ENCODE peak calls at places on chromosomes 1 and 21, in five cellular contexts. C, T, I, Y and Z are unnamed samples. For H3K36me3, the result is how much of the 10 kb centered on the place peaks cover.

GRCh38 chr1:23210963-23211362 is 6.3 kb downstream of the HTR1D start:
- DNase-seq in C (no peak), T (no peak), I (no peak), Y (no peak), Z (no peak)

GRCh38 chr21:36079010-36079649 is 9.3 kb downstream of the CBR1 start:
- DNase-seq in C (no peak), T (no peak), I (no peak), Y (no peak), Z (no peak)

GRCh38 chr1:8239306-8240023 is 78.4 kb upstream of the SLC45A1 start:
- DNase-seq in C (no peak), T (no peak), I (peak), Y (no peak), Z (no peak)

GRCh38 chr1:58447891-58448290 is 98.6 kb downstream of the OMA1 start:
- DNase-seq in C (no peak), T (no peak), I (peak), Y (no peak), Z (no peak)

GRCh38 chr1:243233908-243234307 is 21.2 kb downstream of the CEP170 start:
- DNase-seq in C (no peak), T (no peak), I (peak), Y (no peak), Z (no peak)

GRCh38 chr1:37987679-37988078 is 2.1 kb downstream of the SF3A3 start:
- DNase-seq in C (no peak), T (no peak), I (no peak), Y (no peak), Z (no peak)

GRCh38 chr1:241603626-241604337 is 36.4 kb downstream of the CHML start:
- DNase-seq in C (no peak), T (no peak), I (peak), Y (no peak), Z (no peak)

GRCh38 chr1:5896706-5897105 is 95.5 kb downstream of the NPHP4 start:
- DNase-seq in C (no peak), T (peak), I (no peak), Y (no peak), Z (no peak)

GRCh38 chr1:15007842-15008241 is 145.7 kb upstream of the TMEM51 start:
- DNase-seq in C (peak), T (no peak), I (peak), Y (no peak), Z (no peak)

GRCh38 chr1:56481140-56481694 is 98.1 kb downstream of the PLPP3 start:
- DNase-seq in C (no peak), T (no peak), I (no peak), Y (no peak), Z (no peak)

GRCh38 chr1:62800825-62801306 is 16.9 kb downstream of the ATG4C start:
- DNase-seq in C (no peak), T (no peak), I (peak), Y (no peak), Z (no peak)

GRCh38 chr1:196148367-196148970 is 459.8 kb downstream of the KCNT2 start:
- DNase-seq in C (no peak), T (no peak), I (peak), Y (no peak), Z (no peak)

GRCh38 chr21:38503588-38503987 is 5.3 kb upstream of the ERG start:
- DNase-seq in C (no peak), T (no peak), I (peak), Y (no peak), Z (no peak)

GRCh38 chr1:38444311-38444710 is 397.7 kb upstream of the POU3F1 start:
- DNase-seq in C (no peak), T (no peak), I (peak), Y (no peak), Z (no peak)

GRCh38 chr21:44414291-44415072 is 40.8 kb upstream of the LRRC3 start:
- DNase-seq in C (no peak), T (peak), I (no peak), Y (no peak), Z (no peak)

GRCh38 chr1:196355206-196355786 is 252.9 kb downstream of the KCNT2 start:
- DNase-seq in C (no peak), T (no peak), I (peak), Y (no peak), Z (no peak)

GRCh38 chr1:98420376-98421097 is 241.0 kb upstream of the SNX7 start:
- DNase-seq in C (no peak), T (no peak), I (peak), Y (no peak), Z (no peak)

GRCh38 chr1:3276341-3276800 is 178.1 kb upstream of the ARHGEF16 start:
- DNase-seq in C (no peak), T (no peak), I (no peak), Y (no peak), Z (no peak)

GRCh38 chr1:110011527-110012041 is 22.8 kb upstream of the STRIP1 start:
- DNase-seq in C (no peak), T (no peak), I (peak), Y (no peak), Z (no peak)

GRCh38 chr1:224852901-224853568 is 76.4 kb upstream of the DNAH14 start:
- DNase-seq in C (no peak), T (no peak), I (peak), Y (no peak), Z (peak)

GRCh38 chr1:68970571-68970970 is 473.7 kb upstream of the DEPDC1 start:
- DNase-seq in C (no peak), T (no peak), I (no peak), Y (no peak), Z (no peak)

GRCh38 chr1:180042994-180043622 is 88.5 kb downstream of the CEP350 start:
- DNase-seq in C (no peak), T (no peak), I (peak), Y (no peak), Z (no peak)

GRCh38 chr1:17643861-17644703 is 104.6 kb downstream of the ARHGEF10L start:
- DNase-seq in C (no peak), T (no peak), I (no peak), Y (no peak), Z (no peak)

DNA sequence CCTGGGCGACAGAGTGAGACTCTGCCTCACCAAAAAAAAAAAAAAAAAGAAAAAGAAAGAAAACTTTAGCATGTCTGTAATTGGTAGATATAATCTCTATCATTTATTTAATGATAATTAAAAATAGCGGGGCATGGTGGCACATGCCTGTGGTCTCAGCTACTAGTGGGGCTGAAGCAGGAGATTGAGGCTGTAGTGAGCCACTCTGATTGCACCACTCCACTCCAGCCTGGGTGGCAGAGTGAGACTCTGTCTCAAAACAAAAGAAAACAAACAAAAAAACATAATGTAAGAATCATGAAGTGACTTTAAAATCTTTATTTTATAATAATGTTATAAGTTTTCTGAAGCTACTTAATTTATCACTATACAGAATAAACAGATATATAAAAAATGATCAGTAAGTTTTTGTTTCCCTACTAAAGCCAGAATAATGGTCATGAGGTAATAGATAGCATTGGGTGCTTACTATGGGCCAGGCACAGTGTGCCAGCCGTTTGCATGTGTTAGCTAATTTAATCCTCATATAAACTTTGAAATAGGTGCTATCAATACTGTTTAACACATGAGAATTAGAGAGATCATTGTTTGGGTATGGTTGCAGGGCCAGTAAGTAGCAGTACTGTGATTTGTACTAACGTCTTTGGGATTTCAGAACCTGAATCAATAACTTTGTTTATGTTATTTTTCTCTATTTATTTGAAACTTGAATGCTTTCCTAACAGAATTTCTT is 23.8 kb downstream of the CLIC4 start:
- DNase-seq in C (no peak), T (no peak), I (no peak), Y (no peak), Z (no peak)
- H3K4me3 ChIP-seq in C (no peak), T (no peak), I (no peak), Y (no peak), Z (no peak)

GRCh38 chr21:33414068-33414467 is 10.9 kb downstream of the IFNGR2 start:
- DNase-seq in C (no peak), T (no peak), I (no peak), Y (no peak), Z (no peak)

GRCh38 chr21:33412832-33413519 is 9.8 kb downstream of the IFNGR2 start:
- DNase-seq in C (no peak), T (no peak), I (no peak), Y (no peak), Z (no peak)

GRCh38 chr21:33411949-33412430 is 8.8 kb downstream of the IFNGR2 start:
- DNase-seq in C (no peak), T (no peak), I (no peak), Y (no peak), Z (no peak)

GRCh38 chr21:33418686-33419085 is 15.5 kb downstream of the IFNGR2 start:
- DNase-seq in C (peak), T (peak), I (no peak), Y (no peak), Z (no peak)

GRCh38 chr21:33414926-33415325 is 11.7 kb downstream of the IFNGR2 start:
- DNase-seq in C (no peak), T (no peak), I (no peak), Y (no peak), Z (no peak)
- H3K36me3 ChIP-seq in C (under half), T (under half), I (under half), Y (under half), Z (under half)

GRCh38 chr1:236065509-236066005 is 667 bp upstream of the NID1 start:
- DNase-seq in C (no peak), T (no peak), I (no peak), Y (no peak), Z (no peak)

GRCh38 chr1:236063551-236063918 is 1.4 kb downstream of the NID1 start:
- DNase-seq in C (no peak), T (no peak), I (no peak), Y (no peak), Z (no peak)

GRCh38 chr1:236066054-236066453 is 1.2 kb upstream of the NID1 start:
- DNase-seq in C (no peak), T (no peak), I (no peak), Y (no peak), Z (no peak)

GRCh38 chr1:236063919-236064673 is 794 bp downstream of the NID1 start:
- DNase-seq in C (peak), T (peak), I (peak), Y (peak), Z (no peak)

GRCh38 chr1:236064674-236065508 is at the start of gene NID1:
- DNase-seq in C (peak), T (peak), I (peak), Y (peak), Z (no peak)
- H3K4me3 ChIP-seq in C (peak), T (peak), I (peak), Y (peak), Z (peak)

DNA sequence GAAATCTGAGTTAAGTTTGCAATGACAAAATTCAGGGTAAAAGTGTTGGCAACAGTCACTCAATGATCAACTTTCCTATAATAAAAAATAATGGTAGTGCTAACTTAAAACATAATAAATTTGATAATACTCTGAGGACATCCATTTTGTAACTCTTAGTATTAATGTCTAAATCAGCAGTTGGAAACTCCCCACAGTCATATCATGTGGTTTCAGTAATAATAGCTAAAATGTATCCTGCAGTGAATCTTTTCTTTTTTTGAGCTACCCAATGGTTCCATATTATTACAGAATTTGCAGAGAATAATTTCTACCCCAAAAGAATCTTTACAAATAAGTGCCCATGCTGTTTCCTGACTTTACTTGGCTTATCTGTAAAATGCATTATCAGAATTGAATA is 286.7 kb downstream of the PTPRC start:
- DNase-seq in C (no peak), T (no peak), I (no peak), Y (no peak), Z (no peak)
- H3K36me3 ChIP-seq in C (under half), T (under half), I (under half), Y (under half), Z (under half)

GRCh38 chr1:20711285-20712209 is 6.3 kb downstream of the KIF17 start:
- DNase-seq in C (no peak), T (no peak), I (no peak), Y (no peak), Z (no peak)

GRCh38 chr1:20709868-20710267 is 7.9 kb downstream of the KIF17 start:
- DNase-seq in C (no peak), T (no peak), I (no peak), Y (no peak), Z (no peak)

GRCh38 chr1:20712210-20712577 is 5.6 kb downstream of the KIF17 start:
- DNase-seq in C (no peak), T (no peak), I (no peak), Y (no peak), Z (no peak)

GRCh38 chr1:20708891-20709290 is 8.9 kb downstream of the KIF17 start:
- DNase-seq in C (no peak), T (no peak), I (no peak), Y (no peak), Z (no peak)

DNA sequence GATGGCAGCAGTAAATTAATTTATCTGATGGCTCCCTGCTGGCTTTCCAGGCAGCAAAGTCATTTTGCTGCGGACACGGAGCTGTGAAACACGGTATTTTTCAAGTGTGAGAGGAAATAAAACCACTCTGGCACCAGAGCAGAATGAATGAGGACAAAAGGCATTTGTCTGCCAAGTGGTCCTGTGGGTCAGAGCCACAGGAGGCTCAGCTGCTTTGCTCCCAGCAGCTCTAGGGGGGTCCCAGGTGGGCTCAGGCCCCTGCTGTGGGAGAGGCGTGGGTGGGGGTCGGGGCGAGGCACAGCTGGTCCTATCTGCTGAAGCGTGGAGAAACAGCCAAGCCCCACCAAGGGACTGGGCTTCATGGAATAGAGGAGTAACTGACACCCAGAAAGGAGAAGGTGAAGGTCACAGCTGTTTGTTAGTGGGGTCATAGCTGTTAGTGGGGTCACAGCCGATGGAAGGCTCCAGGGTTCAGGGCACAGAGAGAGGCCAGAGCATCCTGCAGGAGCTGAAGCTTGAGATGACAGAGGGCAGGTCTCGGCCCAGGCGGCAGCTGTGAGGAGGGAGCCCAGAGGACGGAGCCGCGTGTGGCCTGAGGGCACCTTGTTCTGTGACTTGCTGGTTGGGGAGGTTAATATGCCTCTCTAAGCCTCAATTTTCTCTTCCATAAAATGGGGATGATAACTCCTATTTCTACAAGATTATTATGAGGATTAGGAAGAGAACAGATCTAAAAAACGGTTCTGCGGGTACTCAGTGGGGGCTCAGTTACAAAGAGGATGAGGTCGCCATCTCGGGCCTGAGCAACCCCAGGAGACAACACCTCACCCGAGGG is 7.1 kb downstream of the KIF17 start:
- DNase-seq in C (no peak), T (no peak), I (no peak), Y (no peak), Z (no peak)
- H3K4me3 ChIP-seq in C (no peak), T (no peak), I (no peak), Y (no peak), Z (no peak)

DNA sequence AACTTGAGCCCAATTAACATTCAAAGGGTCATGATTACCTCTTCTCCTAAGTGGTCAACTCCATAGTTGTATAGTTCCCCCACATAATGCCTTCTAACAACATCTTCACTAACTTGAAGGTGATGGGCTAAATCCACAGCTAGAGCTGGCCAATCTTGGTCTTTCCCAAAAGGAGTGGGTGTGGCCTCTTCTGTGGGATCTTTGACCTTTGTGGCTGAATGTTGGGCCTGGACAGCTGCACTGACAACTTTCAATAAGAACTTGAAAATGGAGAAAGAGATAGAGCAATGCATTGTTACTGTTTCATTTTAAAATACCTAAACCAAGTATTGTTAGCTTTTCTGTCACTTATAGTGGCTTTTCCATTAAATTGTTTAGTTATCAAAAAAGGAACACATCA is 59.2 kb downstream of the IARS2 start:
- DNase-seq in C (no peak), T (no peak), I (no peak), Y (no peak), Z (no peak)
- H3K36me3 ChIP-seq in C (under half), T (under half), I (under half), Y (under half), Z (under half)

GRCh38 chr1:150152182-150152536 is 2.4 kb downstream of the PLEKHO1 start:
- DNase-seq in C (no peak), T (no peak), I (no peak), Y (no peak), Z (no peak)
- H3K4me3 ChIP-seq in C (peak), T (peak), I (peak), Y (no peak), Z (no peak)

GRCh38 chr1:19476440-19477190 is 8.7 kb downstream of the CAPZB start:
- DNase-seq in C (no peak), T (no peak), I (peak), Y (no peak), Z (no peak)
- H3K36me3 ChIP-seq in C (under half), T (under half), I (under half), Y (under half), Z (under half)

DNA sequence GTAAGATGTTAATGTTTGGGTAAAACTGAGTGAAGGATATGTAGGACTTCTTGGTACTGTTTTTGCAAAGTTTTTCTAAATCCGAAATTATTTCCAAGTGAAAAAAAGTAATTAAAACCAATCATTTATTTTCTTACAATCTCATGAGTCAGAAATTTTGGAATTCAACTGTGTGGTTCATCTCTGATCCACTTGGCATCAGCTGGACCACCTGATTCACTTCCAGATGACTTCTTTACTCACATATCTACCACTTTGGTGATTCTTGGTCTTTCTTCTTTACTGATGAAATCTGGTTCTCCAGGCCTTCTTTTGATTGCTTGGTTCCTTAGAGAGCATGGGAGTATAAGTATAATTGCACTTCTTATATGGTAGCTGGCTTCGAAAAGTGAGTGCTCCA is 254.9 kb upstream of the CACYBP start:
- DNase-seq in C (no peak), T (no peak), I (peak), Y (no peak), Z (no peak)
- H3K4me3 ChIP-seq in C (no peak), T (no peak), I (no peak), Y (no peak), Z (no peak)

GRCh38 chr1:165737196-165737595 is 31.5 kb downstream of the TMCO1 start:
- DNase-seq in C (no peak), T (no peak), I (peak), Y (no peak), Z (no peak)

GRCh38 chr1:165742194-165742593 is 26.5 kb downstream of the TMCO1 start:
- DNase-seq in C (no peak), T (no peak), I (no peak), Y (no peak), Z (no peak)

GRCh38 chr1:165734906-165735305 is 33.8 kb downstream of the TMCO1 start:
- DNase-seq in C (no peak), T (no peak), I (no peak), Y (no peak), Z (no peak)

DNA sequence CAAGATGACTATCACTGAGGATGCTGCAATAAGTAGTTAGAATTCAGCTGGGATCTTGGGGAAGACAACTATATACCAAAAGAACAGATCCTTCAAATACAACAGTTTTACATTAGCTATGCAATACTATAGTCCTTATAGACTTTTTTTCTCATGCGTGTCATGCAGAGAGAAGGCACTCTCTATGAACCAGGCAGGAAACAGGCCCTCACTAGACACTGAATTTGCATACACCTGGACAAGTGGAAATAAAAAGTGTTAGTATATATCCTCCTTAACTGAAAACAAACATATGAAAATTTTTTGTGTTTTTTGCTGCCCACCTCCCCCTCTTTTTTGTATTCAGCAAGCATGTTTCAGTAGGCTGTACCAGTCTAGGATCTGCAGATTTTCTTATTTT is 29.9 kb downstream of the TMCO1 start:
- DNase-seq in C (no peak), T (no peak), I (no peak), Y (no peak), Z (no peak)
- H3K36me3 ChIP-seq in C (under half), T (under half), I (under half), Y (under half), Z (under half)